ENCODE peak calls at places on chromosomes 5 and 9, in five cellular contexts. O, U, Z, C and L are unnamed samples.

GRCh38 chr5:134273642-134274361 is 47.9 kb upstream of the PPP2CA start:
- DNase-seq in O (no peak), U (no peak), Z (no peak), C (no peak), L (peak; percentile 88)

GRCh38 chr9:129408535-129409215 is 212.2 kb downstream of the C9orf50 start:
- DNase-seq in O (no peak), U (no peak), Z (peak; percentile 62), C (no peak), L (peak; percentile 6)

GRCh38 chr5:159782197-159782994 is 133.9 kb upstream of the ADRA1B start:
- DNase-seq in O (no peak), U (no peak), Z (no peak), C (no peak), L (no peak)

GRCh38 chr9:133246507-133247390 is 28.3 kb downstream of the ABO start:
- DNase-seq in O (no peak), U (no peak), Z (no peak), C (peak; percentile 37), L (no peak)

GRCh38 chr9:68560131-68560844 is 19.6 kb upstream of the TMEM252 start:
- DNase-seq in O (peak; percentile 55), U (peak; percentile 36), Z (peak; percentile 44), C (peak; percentile 53), L (no peak)

GRCh38 chr5:2891781-2892180 is 140.3 kb upstream of the IRX2 start:
- DNase-seq in O (no peak), U (no peak), Z (no peak), C (no peak), L (no peak)

GRCh38 chr5:83417884-83418283 is 53.7 kb upstream of the VCAN start:
- DNase-seq in O (no peak), U (no peak), Z (no peak), C (no peak), L (peak; percentile 15)

GRCh38 chr5:127601111-127601510 is 47.8 kb upstream of the CTXN3 start:
- DNase-seq in O (no peak), U (no peak), Z (no peak), C (no peak), L (no peak)

GRCh38 chr9:119365291-119366027 is 3.8 kb downstream of the BRINP1 start:
- DNase-seq in O (no peak), U (no peak), Z (no peak), C (no peak), L (peak; percentile 15)

GRCh38 chr5:140402258-140403074 is 833 bp downstream of the ANKHD1 start:
- DNase-seq in O (peak; percentile 44), U (peak; percentile 39), Z (peak; percentile 37), C (peak; percentile 58), L (peak; percentile 52)

GRCh38 chr9:4327504-4328191 is 27.8 kb upstream of the GLIS3 start:
- DNase-seq in O (no peak), U (no peak), Z (no peak), C (no peak), L (peak; percentile 29)
- TF ChIP-seq CTCF in O (no peak), U (no peak), Z (no peak), C (no peak), L (no peak)

DNA sequence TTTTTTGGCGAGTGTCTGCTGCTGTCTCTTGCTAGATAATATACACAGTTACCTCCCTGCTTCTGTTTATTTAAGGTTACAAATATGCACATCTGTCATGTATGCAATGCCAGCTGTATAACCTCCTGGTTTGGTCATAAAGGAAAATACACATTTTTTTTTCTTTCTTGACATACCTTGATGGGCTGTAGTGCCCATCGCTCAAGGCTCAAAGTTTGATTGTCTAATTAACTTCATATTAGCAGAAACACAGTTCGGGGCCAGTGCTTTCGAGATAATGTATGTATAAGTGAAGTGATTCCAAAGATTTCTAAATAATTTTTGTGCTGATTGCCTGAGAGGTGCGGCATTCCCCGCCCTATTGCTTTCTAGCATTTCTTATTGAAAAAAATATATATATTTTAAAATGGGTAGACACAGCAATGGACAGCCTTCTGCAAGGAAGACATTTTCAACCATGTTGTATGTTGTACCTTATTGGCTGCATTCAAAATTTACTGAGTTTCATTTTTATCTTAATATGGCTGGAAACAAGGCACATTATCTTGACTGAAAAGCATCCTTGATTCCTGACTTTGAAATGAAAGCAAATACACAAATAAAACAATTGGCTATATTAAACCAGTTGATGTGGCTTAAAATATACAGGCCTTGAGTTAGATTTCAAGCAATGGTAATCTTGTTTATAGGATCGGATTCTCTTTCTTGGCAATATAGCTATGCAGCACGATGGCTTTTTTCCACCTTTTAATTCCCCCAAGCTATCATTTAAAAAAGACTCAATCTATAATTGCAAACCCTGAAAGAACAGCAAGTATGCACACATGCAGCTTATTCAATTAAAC is 206.1 kb downstream of the MEF2C start:
- DNase-seq in O (no peak), U (no peak), Z (no peak), C (no peak), L (no peak)
- H3K4me3 ChIP-seq in O (no peak overlapping the region), U (no peak overlapping the region), Z (no peak overlapping the region), C (no peak overlapping the region), L (no peak overlapping the region)

DNA sequence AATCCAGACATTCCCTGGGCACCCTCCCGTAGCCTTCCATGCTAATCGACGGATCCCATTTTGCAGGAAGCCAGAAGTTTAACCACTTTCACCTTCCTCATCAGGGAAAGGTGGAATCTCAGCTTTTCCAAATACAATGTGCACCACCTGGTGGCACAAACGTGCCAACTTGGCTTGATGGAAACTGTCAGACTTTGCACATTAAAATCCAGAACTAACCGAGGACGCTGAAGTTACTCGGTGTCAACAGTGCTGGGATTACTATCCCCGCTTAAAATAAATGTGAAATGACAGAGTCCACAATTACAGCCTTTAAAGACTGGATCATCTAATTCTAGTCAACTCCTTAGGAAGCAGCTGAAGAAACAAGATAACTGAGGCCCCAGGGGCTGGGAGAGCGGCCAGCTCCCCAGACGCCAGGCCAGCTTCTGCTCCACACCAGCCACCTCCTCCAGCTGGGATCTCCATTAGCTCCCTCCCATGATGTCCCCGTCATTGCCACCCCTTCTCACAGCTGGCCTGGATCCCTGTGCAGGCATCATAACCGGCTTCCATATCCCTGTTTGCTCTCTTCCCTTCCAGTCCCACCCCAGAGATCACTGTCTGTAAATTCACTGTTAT is 50.2 kb upstream of the RETREG1 start:
- DNase-seq in O (no peak), U (peak; percentile 42), Z (peak; percentile 66), C (peak; percentile 69), L (no peak)
- H3K36me3 ChIP-seq in O (peaks cover 27% of the 10 kb centered on the region), U (no peaks in the 10 kb centered on the region), Z (peaks cover 9% of the 10 kb centered on the region), C (no peaks in the 10 kb centered on the region), L (peaks cover 29% of the 10 kb centered on the region)

GRCh38 chr5:63878788-63879187 is 83.5 kb downstream of the HTR1A start:
- DNase-seq in O (no peak), U (no peak), Z (no peak), C (no peak), L (no peak)
- TF ChIP-seq CTCF in O (no peak), U (no peak), Z (no peak), C (no peak), L (no peak)

GRCh38 chr5:173893192-173893561 is 5.0 kb downstream of the CPEB4 start:
- DNase-seq in O (no peak), U (no peak), Z (no peak), C (no peak), L (no peak)
- H3K4me3 ChIP-seq in O (no peak overlapping the region), U (no peak overlapping the region), Z (peak overlapping the region; percentile 90), C (peak overlapping the region; percentile 78), L (no peak overlapping the region)

DNA sequence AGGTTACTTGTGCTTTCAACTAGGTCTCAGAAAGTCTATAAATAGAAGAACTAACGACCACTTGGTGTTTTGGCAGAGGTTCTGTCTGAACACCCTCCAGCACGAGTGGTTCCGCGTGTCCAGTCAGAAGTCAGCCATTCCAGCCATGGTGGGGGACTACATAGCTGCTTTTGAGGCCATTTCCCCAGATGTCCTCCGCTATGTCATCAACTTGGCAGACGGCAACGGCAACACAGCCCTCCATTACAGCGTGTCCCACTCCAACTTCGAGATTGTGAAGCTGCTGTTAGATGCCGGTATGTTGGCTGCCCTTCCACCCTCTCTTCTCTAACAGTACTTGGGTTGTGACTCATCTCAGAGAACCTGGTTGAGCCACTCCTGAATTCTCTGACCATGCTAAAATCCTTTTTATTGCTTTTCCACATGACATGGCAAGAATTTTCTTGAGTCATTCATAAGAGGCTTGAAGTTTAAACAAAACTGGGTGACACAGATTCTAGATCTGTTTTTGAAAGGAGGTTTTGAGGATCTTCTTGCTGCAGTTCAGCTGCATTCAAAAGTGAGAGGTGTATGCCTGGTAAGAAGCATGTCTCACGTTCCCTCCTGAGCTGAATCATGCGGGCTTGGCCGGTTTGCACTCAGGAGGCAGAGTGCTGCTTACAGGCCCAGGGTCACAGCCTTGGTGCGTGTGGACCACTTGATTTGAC is 103.1 kb upstream of the DMRT1 start:
- DNase-seq in O (peak; percentile 61), U (no peak), Z (peak; percentile 71), C (no peak), L (peak; percentile 97)
- H3K36me3 ChIP-seq in O (peaks cover 24% of the 10 kb centered on the region), U (peaks cover 3% of the 10 kb centered on the region), Z (peaks cover 77% of the 10 kb centered on the region), C (peaks cover 32% of the 10 kb centered on the region), L (peaks cover 21% of the 10 kb centered on the region)

GRCh38 chr9:21592063-21592338 is 109.9 kb upstream of the IFNE start:
- DNase-seq in O (no peak), U (no peak), Z (no peak), C (no peak), L (no peak)

GRCh38 chr9:21585756-21586752 is 103.9 kb upstream of the IFNE start:
- DNase-seq in O (no peak), U (no peak), Z (no peak), C (no peak), L (peak; percentile 58)

GRCh38 chr9:21591221-21592062 is 109.3 kb upstream of the IFNE start:
- DNase-seq in O (peak; percentile 33), U (no peak), Z (peak; percentile 13), C (no peak), L (peak; percentile 99)

GRCh38 chr9:21589344-21590056 is 107.4 kb upstream of the IFNE start:
- DNase-seq in O (no peak), U (no peak), Z (no peak), C (no peak), L (no peak)

GRCh38 chr9:21590058-21590996 is 108.2 kb upstream of the IFNE start:
- DNase-seq in O (no peak), U (no peak), Z (no peak), C (no peak), L (peak; percentile 42)
- TF ChIP-seq CTCF in O (no peak), U (no peak), Z (no peak), C (no peak), L (no peak)

DNA sequence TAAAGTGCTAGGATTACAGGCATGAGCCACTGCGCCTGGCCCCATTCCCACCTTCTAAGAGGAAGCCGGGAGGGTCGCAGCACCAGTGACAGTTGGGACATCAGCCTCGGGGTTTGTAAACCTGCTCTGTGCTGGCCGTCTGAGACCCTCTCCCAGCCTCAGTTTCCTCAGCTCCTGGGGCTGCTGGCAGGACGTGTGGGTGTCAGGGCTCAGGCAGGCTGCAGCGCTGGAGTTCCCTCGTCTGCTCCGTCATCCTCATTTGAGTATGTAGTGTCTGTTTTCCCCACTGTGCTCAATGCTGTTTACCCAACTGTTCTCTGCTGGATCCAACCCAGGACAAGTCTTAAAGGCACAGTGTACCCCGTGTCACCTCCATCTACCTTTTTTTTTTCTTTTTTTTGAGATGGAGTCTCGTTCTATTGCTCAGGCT is 2.0 kb upstream of the NINJ1 start:
- DNase-seq in O (no peak), U (no peak), Z (no peak), C (no peak), L (no peak)
- H3K4me3 ChIP-seq in O (no peak overlapping the region), U (no peak overlapping the region), Z (peak overlapping the region; percentile 27), C (no peak overlapping the region), L (no peak overlapping the region)